ENCODE peak calls at places on chromosomes 3 and 15, in four cellular contexts. B, K, U and Z are unnamed samples.
A peak's percentile ranks its signal among the peaks of the same experiment; 100 is the strongest.

GRCh38 chr3:46358466-46358865 is 4.6 kb downstream of the CCR2 start:
- DNase-seq in B (no peak), K (no peak), U (no peak), Z (no peak)

GRCh38 chr15:57319226-57319918 is 56.9 kb upstream of the CGNL1 start:
- DNase-seq in B (no peak), K (no peak), U (no peak), Z (no peak)

GRCh38 chr3:32531010-32531647 is 28.5 kb upstream of the CMTM6 start:
- DNase-seq in B (no peak), K (no peak), U (no peak), Z (no peak)

GRCh38 chr3:6781103-6781502 is 79.8 kb upstream of the GRM7 start:
- DNase-seq in B (no peak), K (no peak), U (no peak), Z (no peak)

GRCh38 chr3:31232049-31233040 is 300.4 kb upstream of the STT3B start:
- DNase-seq in B (no peak), K (no peak), U (no peak), Z (no peak)

GRCh38 chr15:86645861-86646393 is 566.3 kb downstream of the AGBL1 start:
- DNase-seq in B (no peak), K (no peak), U (no peak), Z (no peak)

GRCh38 chr3:14468621-14468981 is 66.2 kb downstream of the SLC6A6 start:
- DNase-seq in B (no peak), K (no peak), U (no peak), Z (no peak)

GRCh38 chr15:85354432-85354831 is 26.0 kb upstream of the AKAP13 start:
- DNase-seq in B (no peak), K (no peak), U (no peak), Z (no peak)

GRCh38 chr15:90552162-90552928 is 22.6 kb downstream of the CRTC3 start:
- DNase-seq in B (no peak), K (peak; percentile 35), U (no peak), Z (no peak)

GRCh38 chr3:187955076-187955952 is 198.6 kb upstream of the LPP start:
- DNase-seq in B (no peak), K (peak; percentile 43), U (no peak), Z (no peak)

GRCh38 chr3:97952872-97953271 is 19.4 kb downstream of the RIOX2 start:
- DNase-seq in B (no peak), K (no peak), U (no peak), Z (no peak)

GRCh38 chr3:11197471-11197870 is 43.2 kb downstream of the HRH1 start:
- DNase-seq in B (no peak), K (no peak), U (no peak), Z (no peak)

GRCh38 chr3:86845731-86846130 is 145.2 kb downstream of the VGLL3 start:
- DNase-seq in B (no peak), K (no peak), U (no peak), Z (no peak)

GRCh38 chr3:154235330-154235729 is 89.0 kb downstream of the DHX36 start:
- DNase-seq in B (no peak), K (no peak), U (no peak), Z (no peak)

GRCh38 chr3:30702521-30703404 is 96.4 kb downstream of the TGFBR2 start:
- DNase-seq in B (no peak), K (no peak), U (no peak), Z (no peak)

GRCh38 chr3:111851511-111851954 is 7.5 kb upstream of the PHLDB2 start:
- DNase-seq in B (no peak), K (no peak), U (no peak), Z (no peak)

GRCh38 chr3:38099518-38099917 is 37.4 kb downstream of the ACAA1 start:
- DNase-seq in B (no peak), K (no peak), U (no peak), Z (no peak)

GRCh38 chr3:88984266-88984665 is 123.2 kb upstream of the EPHA3 start:
- DNase-seq in B (no peak), K (no peak), U (no peak), Z (no peak)

GRCh38 chr3:22475665-22476064 is 724.7 kb upstream of the ZNF385D start:
- DNase-seq in B (no peak), K (no peak), U (no peak), Z (no peak)

GRCh38 chr15:37098468-37099320 is 1.7 kb downstream of the MEIS2 start:
- DNase-seq in B (no peak), K (peak; percentile 54), U (peak; percentile 57), Z (no peak)

GRCh38 chr3:152811974-152812760 is 22.8 kb upstream of the P2RY1 start:
- DNase-seq in B (no peak), K (no peak), U (no peak), Z (no peak)

GRCh38 chr3:173045770-173046382 is 95.2 kb downstream of the SPATA16 start:
- DNase-seq in B (no peak), K (no peak), U (no peak), Z (no peak)

GRCh38 chr15:33029247-33029646 is 165.3 kb downstream of the FMN1 start:
- DNase-seq in B (no peak), K (no peak), U (no peak), Z (no peak)

GRCh38 chr3:8329598-8329997 is 172.0 kb upstream of the LMCD1 start:
- DNase-seq in B (no peak), K (no peak), U (no peak), Z (no peak)

GRCh38 chr3:30448946-30449686 is 157.3 kb upstream of the TGFBR2 start:
- DNase-seq in B (no peak), K (no peak), U (no peak), Z (no peak)

DNA sequence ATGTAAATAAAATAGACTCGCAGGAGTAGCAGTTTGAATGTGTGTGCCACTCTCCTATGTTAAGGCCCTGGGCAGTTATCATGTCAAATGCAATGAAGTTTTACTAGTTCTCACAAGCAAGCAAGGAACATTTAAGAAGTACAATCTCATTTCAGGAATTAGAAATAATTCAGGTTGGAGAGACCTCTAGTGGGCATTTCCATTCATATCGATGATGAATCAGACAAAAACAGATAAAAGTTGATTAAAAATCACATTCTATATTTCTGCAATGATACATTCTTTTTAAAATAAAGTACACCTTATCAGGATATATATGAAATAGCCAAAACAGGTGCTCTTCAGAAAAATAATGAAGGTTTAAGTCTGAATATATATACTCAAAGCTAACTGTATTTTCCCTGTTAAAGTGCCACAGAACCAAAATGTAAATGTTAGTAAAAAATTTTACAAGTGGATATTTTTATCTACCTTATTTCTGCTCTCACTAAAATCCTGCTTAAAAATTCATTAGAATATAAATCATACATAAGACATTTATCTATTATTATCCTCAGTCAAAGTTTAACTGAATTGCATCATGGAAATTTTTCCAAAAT is 492.4 kb upstream of the FRG2C start:
- DNase-seq in B (no peak), K (no peak), U (no peak), Z (no peak)
- TF ChIP-seq CTCF in B (no peak), K (peak; percentile 20), U (peak; percentile 54), Z (peak; percentile 79)

GRCh38 chr15:70100495-70101331 is 3.0 kb upstream of the TLE3 start:
- DNase-seq in B (peak; percentile 70), K (peak; percentile 60), U (peak; percentile 71), Z (no peak)
- TF ChIP-seq CTCF in B (peak; percentile 18), K (peak; percentile 21), U (peak; percentile 24), Z (peak; percentile 75)

GRCh38 chr3:68972358-68972979 is 40.1 kb upstream of the TAFA4 start:
- DNase-seq in B (peak; percentile 7), K (peak; percentile 18), U (peak; percentile 77), Z (peak; percentile 72)
- TF ChIP-seq CTCF in B (no peak), K (peak; percentile 58), U (peak; percentile 88), Z (peak; percentile 92)

DNA sequence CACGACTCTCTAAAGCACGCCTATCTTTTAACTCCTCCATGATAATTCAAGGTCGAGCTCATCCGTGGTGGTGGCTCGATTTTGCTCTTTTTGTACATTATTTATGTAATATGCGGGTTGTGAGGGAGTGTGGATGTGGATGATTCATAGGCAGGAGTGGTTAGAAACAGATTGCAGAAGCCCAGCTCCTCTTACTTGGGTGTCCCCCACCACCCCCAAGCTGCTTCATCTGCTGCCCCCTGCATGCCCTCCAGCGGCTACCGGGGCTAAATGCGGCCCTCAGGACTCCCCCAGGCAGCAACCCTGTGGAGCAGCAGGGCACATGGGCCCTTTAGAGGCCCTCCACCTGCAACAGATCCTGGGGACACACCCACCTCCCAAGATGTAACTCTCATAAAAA is 111.5 kb upstream of the SELENOK start:
- DNase-seq in B (no peak), K (no peak), U (no peak), Z (no peak)
- TF ChIP-seq CTCF in B (no peak), K (no peak), U (no peak), Z (no peak)